ENCODE peak calls at places on chromosomes 11 and 22, in six cellular contexts. X is H1, C is adipocyte, D is spleen, U is body of pancreas, I is tibial nerve. S is an unnamed sample.
A peak's percentile ranks its signal among the peaks of the same experiment; 100 is the strongest.

GRCh38 chr11:117560786-117561530 is 233.3 kb downstream of the CEP164 start:
- DNase-seq in U (no peak), X (no peak), D (peak; percentile 47), I (no peak), C (no peak), S (no peak)

GRCh38 chr22:25402160-25402500 is 162.3 kb upstream of the GRK3 start:
- DNase-seq in I (no peak), X (no peak), D (no peak), C (no peak), U (no peak), S (no peak)

GRCh38 chr11:116386118-116386699 is 386.6 kb downstream of the BUD13 start:
- DNase-seq in D (no peak), C (no peak), I (no peak), X (no peak), U (no peak), S (no peak)

GRCh38 chr22:29992341-29993275 is 87.7 kb upstream of the HORMAD2 start:
- DNase-seq in X (no peak), I (no peak), C (no peak), U (no peak), D (no peak), S (peak; percentile 27)

GRCh38 chr11:117950320-117950719 is 21.1 kb upstream of the TMPRSS13 start:
- DNase-seq in U (no peak), C (peak; percentile 3), I (no peak), X (peak; percentile 22), D (no peak), S (peak; percentile 73)

GRCh38 chr11:104918113-104918824 is 20.0 kb upstream of the CASP12 start:
- DNase-seq in U (no peak), I (no peak), C (peak; percentile 87), D (no peak), X (no peak), S (peak; percentile 7)

GRCh38 chr11:94060401-94060800 is 39.2 kb downstream of the HEPHL1 start:
- DNase-seq in I (no peak), X (no peak), C (no peak), U (no peak), D (no peak), S (peak; percentile 86)

GRCh38 chr11:108571001-108571400 is 22.6 kb downstream of the EXPH5 start:
- DNase-seq in I (no peak), U (no peak), D (no peak), C (no peak), X (no peak), S (peak; percentile 19)

GRCh38 chr11:115617767-115618166 is 113.6 kb upstream of the CADM1 start:
- DNase-seq in D (no peak), X (no peak), I (no peak), U (no peak), C (no peak), S (no peak)

GRCh38 chr11:18958221-18958910 is 19.2 kb upstream of the MRGPRX1 start:
- DNase-seq in X (no peak), D (no peak), C (no peak), U (no peak), I (no peak), S (peak; percentile 38)

GRCh38 chr11:2094354-2095197 is 44.6 kb downstream of the IGF2 start:
- DNase-seq in X (no peak), I (no peak), U (no peak), C (no peak), D (peak; percentile 68), S (no peak)

GRCh38 chr22:44723801-44724200 is 21.8 kb downstream of the PRR5 start:
- DNase-seq in X (no peak), C (no peak), U (no peak), D (no peak), I (no peak), S (peak; percentile 20)

GRCh38 chr11:128814856-128815705 is 52.0 kb downstream of the KCNJ1 start:
- DNase-seq in C (peak; percentile 96), I (peak; percentile 51), X (peak; percentile 83), D (no peak), U (peak; percentile 43), S (peak; percentile 25)

GRCh38 chr11:118608268-118609214 is 1.1 kb downstream of the PHLDB1 start:
- DNase-seq in X (peak; percentile 75), C (peak; percentile 94), D (peak; percentile 90), U (peak; percentile 56), I (peak; percentile 65), S (peak; percentile 57)

GRCh38 chr11:77525455-77526091 is 51.7 kb upstream of the PAK1 start:
- DNase-seq in C (no peak), D (no peak), X (no peak), I (no peak), U (no peak), S (no peak)

GRCh38 chr22:46245515-46245914 is 4.6 kb downstream of the CDPF1 start:
- DNase-seq in X (no peak), U (peak; percentile 25), I (no peak), D (no peak), C (no peak), S (no peak)

GRCh38 chr11:3148990-3149851 is 15.9 kb downstream of the OSBPL5 start:
- DNase-seq in I (no peak), C (no peak), D (no peak), U (no peak), X (no peak), S (no peak)

GRCh38 chr11:33642461-33643166 is 58.0 kb downstream of the C11orf91 start:
- DNase-seq in D (no peak), I (no peak), U (no peak), C (no peak), X (no peak), S (no peak)

GRCh38 chr11:33643167-33643817 is 57.3 kb downstream of the C11orf91 start:
- DNase-seq in C (no peak), D (no peak), I (no peak), X (no peak), U (no peak), S (no peak)

GRCh38 chr11:33646629-33647028 is 54.0 kb downstream of the C11orf91 start:
- DNase-seq in X (no peak), I (no peak), U (no peak), D (no peak), C (no peak), S (no peak)

GRCh38 chr11:33649944-33650343 is 50.7 kb downstream of the C11orf91 start:
- DNase-seq in I (no peak), C (no peak), D (no peak), X (no peak), U (no peak), S (no peak)

GRCh38 chr11:33645686-33646085 is 54.9 kb downstream of the C11orf91 start:
- DNase-seq in X (peak; percentile 37), U (no peak), C (no peak), I (no peak), D (no peak), S (no peak)
- H3K4me3 ChIP-seq in X (no peak overlapping the region), U (no peak overlapping the region), C (no peak overlapping the region), I (no peak overlapping the region), D (no peak overlapping the region), S (no peak overlapping the region)

GRCh38 chr11:64622681-64623080 is 31.7 kb downstream of the SLC22A12 start:
- DNase-seq in C (no peak), X (no peak), I (no peak), D (no peak), U (no peak), S (no peak)
- H3K4me1 ChIP-seq in C (peaks cover 6% of the 10 kb centered on the region), X (no peaks in the 10 kb centered on the region), I (peaks cover 3% of the 10 kb centered on the region), D (peaks cover 45% of the 10 kb centered on the region), U (peaks cover 36% of the 10 kb centered on the region), S (no peaks in the 10 kb centered on the region)

GRCh38 chr22:36911887-36912661 is 1.4 kb upstream of the CSF2RB start:
- DNase-seq in C (peak; percentile 34), U (no peak), D (no peak), X (no peak), I (no peak), S (peak; percentile 67)

GRCh38 chr22:36912694-36913430 is 566 bp upstream of the CSF2RB start:
- DNase-seq in D (no peak), I (no peak), X (no peak), C (no peak), U (no peak), S (no peak)

GRCh38 chr22:36916034-36916433 is 2.6 kb downstream of the CSF2RB start:
- DNase-seq in I (no peak), D (no peak), X (no peak), U (no peak), C (no peak), S (no peak)

GRCh38 chr22:36914383-36914752 is 940 bp downstream of the CSF2RB start:
- DNase-seq in U (no peak), X (no peak), C (no peak), D (no peak), I (no peak), S (no peak)

DNA sequence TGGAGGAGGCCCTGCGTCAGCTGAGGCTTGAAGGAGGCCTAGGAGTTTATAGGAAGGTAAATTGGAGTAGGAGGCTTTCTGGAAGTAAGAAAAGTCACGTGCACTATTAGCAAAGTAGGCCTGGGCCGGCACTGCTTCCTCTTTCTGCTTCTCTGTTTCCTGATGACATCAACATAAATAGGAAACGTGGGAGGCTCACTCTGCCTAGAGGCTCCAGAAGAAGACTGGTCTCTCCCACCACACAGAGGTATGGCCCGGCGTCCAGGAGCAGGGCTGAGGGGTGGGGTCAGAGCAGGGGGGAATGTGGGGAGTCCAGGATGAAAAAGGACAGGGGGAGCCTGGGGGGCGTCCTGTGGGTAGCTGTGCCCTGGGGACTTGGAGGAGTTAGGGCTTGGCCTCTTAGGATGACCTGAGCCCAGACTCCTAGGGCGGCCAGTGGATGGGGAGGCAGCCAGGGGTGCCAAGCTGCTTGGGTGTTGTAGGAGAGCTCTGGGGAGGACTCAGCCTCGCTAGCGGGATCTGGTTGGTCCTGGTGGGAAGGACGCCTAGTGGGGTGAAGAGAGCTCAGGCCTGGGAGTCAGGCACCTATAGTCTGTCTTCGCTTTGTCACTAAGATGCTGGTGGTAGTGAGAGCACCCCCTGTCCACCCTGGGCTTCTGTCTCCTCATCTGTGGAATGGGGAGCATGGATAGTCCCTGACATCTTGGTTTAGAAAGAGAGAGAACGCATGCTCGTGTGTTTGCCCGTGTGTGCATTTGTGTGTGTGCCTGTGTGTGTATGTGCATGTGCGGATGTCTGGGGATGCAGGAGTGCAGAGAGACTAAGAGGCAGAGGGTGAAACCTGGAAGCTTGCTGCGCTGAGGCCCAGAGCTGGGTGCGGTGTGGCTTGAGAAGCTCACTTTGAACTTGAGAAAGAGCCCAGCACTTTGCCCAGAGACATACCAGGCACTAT is at the start of gene CSF2RB:
- DNase-seq in D (peak; percentile 91), X (no peak), U (peak; percentile 22), I (no peak), C (no peak), S (peak; percentile 66)
- H3K4me3 ChIP-seq in D (peak within 1 kb of the TSS; percentile 48), X (no peak within 1 kb of the TSS), U (no peak within 1 kb of the TSS), I (peak within 1 kb of the TSS; percentile 45), C (no peak within 1 kb of the TSS), S (no peak within 1 kb of the TSS)

DNA sequence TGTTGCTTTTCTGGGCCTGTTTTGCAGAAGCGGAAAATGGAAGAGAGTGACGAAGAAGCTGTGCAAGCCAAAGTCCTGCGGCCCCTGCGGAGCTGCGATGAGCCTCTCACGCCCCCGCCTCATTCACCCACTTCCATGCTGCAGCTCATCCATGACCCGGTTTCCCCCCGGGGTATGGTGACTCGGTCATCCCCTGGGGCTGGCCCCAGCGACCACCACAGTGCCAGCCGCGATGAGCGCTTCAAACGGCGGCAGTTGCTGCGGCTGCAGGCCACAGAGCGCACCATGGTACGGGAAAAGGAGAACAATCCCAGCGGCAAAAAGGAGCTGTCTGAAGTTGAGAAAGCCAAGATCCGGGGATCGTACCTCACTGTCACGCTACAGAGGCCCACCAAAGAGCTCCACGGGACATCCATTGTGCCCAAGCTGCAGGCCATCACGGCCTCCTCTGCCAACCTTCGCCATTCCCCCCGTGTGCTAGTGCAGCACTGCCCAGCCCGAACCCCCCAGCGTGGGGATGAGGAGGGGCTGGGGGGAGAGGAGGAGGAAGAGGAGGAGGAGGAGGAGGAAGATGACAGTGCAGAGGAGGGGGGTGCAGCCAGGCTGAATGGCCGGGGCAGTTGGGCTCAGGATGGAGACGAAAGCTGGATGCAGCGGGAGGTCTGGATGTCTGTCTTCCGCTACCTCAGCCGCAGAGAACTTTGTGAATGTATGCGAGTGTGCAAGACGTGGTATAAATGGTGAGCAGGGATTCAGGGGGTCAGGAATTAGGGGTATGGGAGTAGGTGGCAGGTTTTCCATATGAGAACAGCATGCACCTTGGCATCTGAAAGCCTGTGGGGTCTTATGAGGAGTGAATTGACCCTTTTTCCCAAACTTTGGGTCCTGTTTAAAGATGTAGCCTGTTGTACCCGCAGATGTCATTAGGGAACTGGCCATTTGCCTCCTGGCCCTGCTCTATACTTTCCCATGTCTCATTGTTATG is 15.9 kb upstream of the GRK2 start:
- DNase-seq in C (no peak), X (no peak), D (no peak), I (no peak), U (no peak), S (no peak)
- H3K4me1 ChIP-seq in C (peaks cover 18% of the 10 kb centered on the region), X (no peaks in the 10 kb centered on the region), D (peaks cover 26% of the 10 kb centered on the region), I (peaks cover 4% of the 10 kb centered on the region), U (no peaks in the 10 kb centered on the region), S (peaks cover 18% of the 10 kb centered on the region)

S was measured in trophoblast cell.